ENCODE peak calls at places on chromosomes 3 and 15, in four cellular contexts. F is tibial artery, E is GM23338, H is coronary artery. Y is an unnamed sample.

GRCh38 chr15:74265046-74265639 is 29.0 kb downstream of the CCDC33 start:
- DNase-seq in E (peak), H (no peak), F (no peak), Y (no peak)

GRCh38 chr3:30162579-30162978 is 443.8 kb upstream of the TGFBR2 start:
- DNase-seq in H (no peak), F (no peak), E (no peak), Y (no peak)

GRCh38 chr3:148856404-148856803 is 8.7 kb upstream of the CPA3 start:
- DNase-seq in H (no peak), E (no peak), F (peak), Y (no peak)

GRCh38 chr3:123344175-123344908 is 104.5 kb downstream of the ADCY5 start:
- DNase-seq in E (peak), H (peak), F (no peak), Y (no peak)

GRCh38 chr3:152486364-152486763 is 217.6 kb downstream of the MBNL1 start:
- DNase-seq in E (no peak), F (no peak), H (no peak), Y (no peak)

GRCh38 chr3:4314688-4315087 is 11.5 kb downstream of the SETMAR start:
- DNase-seq in E (no peak), H (no peak), F (no peak), Y (no peak)

GRCh38 chr15:21261965-21262850 is 178.1 kb downstream of the POTEB3 start:
- DNase-seq in H (peak), F (no peak), E (no peak), Y (peak)

GRCh38 chr3:114380233-114380645 is 86.4 kb downstream of the TIGIT start:
- DNase-seq in F (peak), H (no peak), E (no peak), Y (no peak)

GRCh38 chr3:52298147-52299098 is 10.8 kb downstream of the GLYCTK start:
- DNase-seq in F (no peak), E (peak), H (no peak), Y (no peak)

GRCh38 chr15:62059818-62060115 is 480 bp downstream of the VPS13C start:
- DNase-seq in E (no peak), F (peak), H (no peak), Y (no peak)

GRCh38 chr15:88256261-88257230 is at the start of gene NTRK3:
- DNase-seq in F (no peak), E (peak), H (no peak), Y (no peak)

GRCh38 chr3:100400424-100400781 is 486 bp downstream of the TOMM70 start:
- DNase-seq in H (no peak), E (peak), F (peak), Y (peak)

GRCh38 chr3:54087581-54088410 is 34.6 kb upstream of the CACNA2D3 start:
- DNase-seq in H (no peak), F (no peak), E (peak), Y (no peak)

GRCh38 chr3:172103724-172104123 is 64.3 kb downstream of the FNDC3B start:
- DNase-seq in E (no peak), F (no peak), H (no peak), Y (no peak)

GRCh38 chr3:188396900-188397299 is 242.9 kb downstream of the LPP start:
- DNase-seq in H (no peak), F (no peak), E (no peak), Y (no peak)

GRCh38 chr15:78103406-78104118 is 11.2 kb downstream of the SH2D7 start:
- DNase-seq in E (no peak), F (no peak), H (no peak), Y (no peak)

GRCh38 chr3:17195856-17196604 is 311.3 kb downstream of the PLCL2 start:
- DNase-seq in H (no peak), F (no peak), E (peak), Y (no peak)

GRCh38 chr3:70358978-70359580 is 46.6 kb upstream of the MDFIC2 start:
- DNase-seq in H (no peak), F (no peak), E (peak), Y (no peak)

GRCh38 chr3:195703776-195704175 is 17.0 kb upstream of the MUC20 start:
- DNase-seq in E (no peak), F (no peak), H (no peak), Y (no peak)

GRCh38 chr3:28050895-28051294 is 190.5 kb upstream of the CMC1 start:
- DNase-seq in H (no peak), F (no peak), E (no peak), Y (no peak)

GRCh38 chr3:159821148-159821547 is 167.5 kb upstream of the IL12A start:
- DNase-seq in H (no peak), F (no peak), E (no peak), Y (no peak)

GRCh38 chr3:58386966-58387365 is 46.7 kb downstream of the PDHB start:
- DNase-seq in F (peak), E (peak), H (no peak), Y (no peak)

GRCh38 chr3:35537265-35537664 is 102.1 kb upstream of the ARPP21 start:
- DNase-seq in H (no peak), F (no peak), E (no peak), Y (no peak)

GRCh38 chr3:66747688-66748087 is 246.9 kb upstream of the LRIG1 start:
- DNase-seq in E (no peak), F (no peak), H (no peak), Y (no peak)

GRCh38 chr3:56838441-56838840 is 36.7 kb upstream of the ARHGEF3 start:
- DNase-seq in H (no peak), E (no peak), F (no peak), Y (no peak)

GRCh38 chr3:128067481-128067880 is 15.2 kb downstream of the SEC61A1 start:
- DNase-seq in E (no peak), F (no peak), H (no peak), Y (no peak)

GRCh38 chr3:31014317-31015040 is 120.0 kb upstream of the GADL1 start:
- DNase-seq in E (no peak), H (no peak), F (no peak), Y (no peak)

GRCh38 chr3:58563386-58564035 is 13.7 kb downstream of the FAM107A start:
- DNase-seq in F (no peak), H (no peak), E (no peak), Y (peak)

GRCh38 chr3:130576571-130577266 is 59.7 kb downstream of the COL6A6 start:
- DNase-seq in F (no peak), E (no peak), H (no peak), Y (no peak)

GRCh38 chr15:60673156-60673555 is 194.2 kb upstream of the ICE2 start:
- DNase-seq in E (no peak), F (no peak), H (no peak), Y (no peak)

GRCh38 chr15:64779024-64779423 is 3.6 kb upstream of the RBPMS2 start:
- DNase-seq in F (no peak), H (no peak), E (no peak), Y (no peak)

DNA sequence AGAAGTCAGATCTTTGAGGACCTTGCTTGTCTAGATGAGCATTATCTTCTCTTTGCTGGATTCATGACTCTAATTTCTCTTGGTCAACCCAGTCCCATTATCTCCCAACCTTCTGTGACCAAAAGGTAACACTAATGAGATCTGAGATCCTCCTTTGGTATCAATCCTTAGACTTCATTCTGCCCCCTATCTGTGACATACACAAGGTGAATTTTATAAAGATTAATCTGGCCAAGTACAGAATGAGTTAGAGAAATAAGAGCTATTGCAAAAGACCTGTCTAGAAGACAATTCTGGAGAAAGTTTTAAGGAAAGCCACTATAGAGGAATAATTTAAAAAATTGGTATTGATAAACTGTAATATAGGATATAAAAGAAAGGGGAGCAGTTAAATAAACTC is 113.8 kb upstream of the KCNMB2 start:
- DNase-seq in F (no peak), H (no peak), E (no peak), Y (no peak)
- TF ChIP-seq CTCF in F (no peak), H (no peak), E (peak), Y (peak)

DNA sequence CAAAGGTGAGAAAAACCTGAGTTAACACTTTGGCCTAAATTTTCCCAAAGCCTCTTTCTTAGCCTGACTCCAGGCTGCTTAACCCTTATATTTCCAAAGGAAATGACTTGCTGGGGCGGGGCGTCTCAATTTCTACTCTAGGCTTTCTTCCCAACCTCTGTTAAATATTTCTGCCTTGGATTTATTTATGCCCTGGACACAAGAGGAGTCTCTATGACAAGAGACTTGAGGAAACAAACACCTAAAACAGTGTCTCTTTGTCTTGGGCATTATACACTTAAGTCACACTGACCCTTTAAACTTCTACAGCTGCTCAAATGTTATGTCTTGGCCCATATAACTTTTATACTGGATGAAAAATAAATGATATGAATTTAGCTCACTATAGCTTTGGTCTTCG is 28.3 kb upstream of the AP4E1 start:
- DNase-seq in H (no peak), E (no peak), F (no peak), Y (no peak)
- TF ChIP-seq CTCF in H (no peak), E (no peak), F (no peak), Y (no peak)

GRCh38 chr3:63588897-63589296 is 63.6 kb upstream of the SNTN start:
- DNase-seq in E (peak), F (no peak), H (no peak), Y (no peak)
- TF ChIP-seq CTCF in E (peak), F (no peak), H (no peak), Y (no peak)

GRCh38 chr15:94692697-94693096 is 461.3 kb downstream of the MCTP2 start:
- DNase-seq in F (no peak), H (no peak), E (no peak), Y (no peak)
- TF ChIP-seq CTCF in F (no peak), H (no peak), E (no peak), Y (no peak)

GRCh38 chr3:42101048-42101447 is 9.9 kb downstream of the TRAK1 start:
- DNase-seq in H (no peak), E (no peak), F (peak), Y (no peak)
- TF ChIP-seq CTCF in H (no peak), E (no peak), F (no peak), Y (no peak)

GRCh38 chr15:32104061-32104980 is 74.0 kb downstream of the CHRNA7 start:
- DNase-seq in F (no peak), E (peak), H (no peak), Y (no peak)
- TF ChIP-seq CTCF in F (no peak), E (peak), H (no peak), Y (no peak)

GRCh38 chr3:377158-377561 is 180.6 kb downstream of the CHL1 start:
- DNase-seq in E (peak), H (no peak), F (no peak), Y (no peak)
- TF ChIP-seq CTCF in E (peak), H (no peak), F (no peak), Y (peak)

GRCh38 chr3:118734664-118735063 is 300.0 kb downstream of the IGSF11 start:
- DNase-seq in E (no peak), F (no peak), H (no peak), Y (no peak)

GRCh38 chr3:118729546-118729945 is 305.1 kb downstream of the IGSF11 start:
- DNase-seq in E (peak), F (no peak), H (no peak), Y (no peak)
- TF ChIP-seq CTCF in E (peak), F (no peak), H (no peak), Y (no peak)

DNA sequence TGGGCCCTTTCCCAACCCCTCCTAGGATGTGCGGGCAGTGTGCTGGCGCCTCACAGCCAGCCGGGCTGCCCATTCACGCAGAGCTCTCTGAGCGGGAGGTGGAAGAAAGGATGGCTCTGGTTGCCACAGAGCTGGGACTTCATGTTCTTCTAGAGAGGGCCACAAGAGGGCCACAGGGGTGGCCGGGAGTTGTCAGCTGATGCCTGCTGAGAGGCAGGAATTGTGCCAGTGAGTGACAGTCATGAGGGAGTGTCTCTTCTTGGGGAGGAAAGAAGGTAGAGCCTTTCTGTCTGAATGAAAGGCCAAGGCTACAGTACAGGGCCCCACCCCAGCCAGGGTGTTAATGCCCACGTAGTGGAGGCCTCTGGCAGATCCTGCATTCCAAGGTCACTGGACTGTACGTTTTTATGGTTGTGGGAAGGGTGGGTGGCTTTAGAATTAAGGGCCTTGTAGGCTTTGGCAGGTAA is 8.3 kb downstream of the FAM131A start:
- DNase-seq in F (peak), E (peak), H (no peak), Y (no peak)
- TF ChIP-seq CTCF in F (peak), E (peak), H (no peak), Y (peak)